ENCODE peak calls at places on chromosomes 3 and 15, in five cellular contexts. One of them, this sample, is unnamed.

GRCh38 chr3:194313642-194314430 is 37.3 kb downstream of the CPN2 start:
- DNase-seq in GM23338: peak; percentile 64
- DNase-seq in K562: no peak
- DNase-seq in GM12878: no peak
- DNase-seq in endothelial cell of umbilical vein: no peak
- DNase-seq in this sample: no peak

GRCh38 chr3:55461896-55462295 is 25.2 kb downstream of the WNT5A start:
- DNase-seq in GM23338: no peak
- DNase-seq in K562: no peak
- DNase-seq in GM12878: no peak
- DNase-seq in endothelial cell of umbilical vein: no peak
- DNase-seq in this sample: no peak

GRCh38 chr3:168216851-168217250 is 121.1 kb upstream of the GOLIM4 start:
- DNase-seq in GM23338: no peak
- DNase-seq in K562: no peak
- DNase-seq in GM12878: no peak
- DNase-seq in endothelial cell of umbilical vein: no peak
- DNase-seq in this sample: no peak

GRCh38 chr15:41866263-41866703 is 27.6 kb downstream of the SPTBN5 start:
- DNase-seq in GM23338: no peak
- DNase-seq in K562: peak; percentile 41
- DNase-seq in GM12878: no peak
- DNase-seq in endothelial cell of umbilical vein: no peak
- DNase-seq in this sample: no peak

GRCh38 chr3:154137036-154137435 is 15.8 kb downstream of the ARHGEF26 start:
- DNase-seq in GM23338: no peak
- DNase-seq in K562: no peak
- DNase-seq in GM12878: no peak
- DNase-seq in endothelial cell of umbilical vein: no peak
- DNase-seq in this sample: no peak

GRCh38 chr3:165640970-165641369 is 196.3 kb downstream of the BCHE start:
- DNase-seq in GM23338: no peak
- DNase-seq in K562: no peak
- DNase-seq in GM12878: no peak
- DNase-seq in endothelial cell of umbilical vein: no peak
- DNase-seq in this sample: no peak

GRCh38 chr3:36600413-36600812 is 163.9 kb downstream of the DCLK3 start:
- DNase-seq in GM23338: no peak
- DNase-seq in K562: no peak
- DNase-seq in GM12878: no peak
- DNase-seq in endothelial cell of umbilical vein: no peak
- DNase-seq in this sample: no peak

GRCh38 chr3:96863129-96863740 is 48.8 kb downstream of the EPHA6 start:
- DNase-seq in GM23338: peak; percentile 71
- DNase-seq in K562: no peak
- DNase-seq in GM12878: no peak
- DNase-seq in endothelial cell of umbilical vein: peak; percentile 28
- DNase-seq in this sample: peak; percentile 28

GRCh38 chr3:30258426-30259392 is 347.7 kb upstream of the TGFBR2 start:
- DNase-seq in GM23338: peak; percentile 68
- DNase-seq in K562: no peak
- DNase-seq in GM12878: no peak
- DNase-seq in endothelial cell of umbilical vein: no peak
- DNase-seq in this sample: no peak

GRCh38 chr3:128415110-128415772 is 51.4 kb downstream of the DNAJB8 start:
- DNase-seq in GM23338: no peak
- DNase-seq in K562: peak; percentile 73
- DNase-seq in GM12878: no peak
- DNase-seq in endothelial cell of umbilical vein: no peak
- DNase-seq in this sample: no peak

GRCh38 chr15:86743283-86743903 is 663.7 kb downstream of the AGBL1 start:
- DNase-seq in GM23338: peak; percentile 87
- DNase-seq in K562: peak; percentile 8
- DNase-seq in GM12878: no peak
- DNase-seq in endothelial cell of umbilical vein: no peak
- DNase-seq in this sample: no peak

GRCh38 chr3:47766186-47766585 is 15.5 kb downstream of the SMARCC1 start:
- DNase-seq in GM23338: no peak
- DNase-seq in K562: no peak
- DNase-seq in GM12878: no peak
- DNase-seq in endothelial cell of umbilical vein: no peak
- DNase-seq in this sample: no peak

GRCh38 chr3:190261740-190262139 is 60.5 kb downstream of the CLDN1 start:
- DNase-seq in GM23338: no peak
- DNase-seq in K562: no peak
- DNase-seq in GM12878: no peak
- DNase-seq in endothelial cell of umbilical vein: no peak
- DNase-seq in this sample: no peak

GRCh38 chr3:137845161-137845560 is 81.0 kb downstream of the SOX14 start:
- DNase-seq in GM23338: peak; percentile 10
- DNase-seq in K562: no peak
- DNase-seq in GM12878: no peak
- DNase-seq in endothelial cell of umbilical vein: no peak
- DNase-seq in this sample: no peak

GRCh38 chr3:61562810-61563613 is 1.6 kb downstream of the PTPRG start:
- DNase-seq in GM23338: peak; percentile 39
- DNase-seq in K562: no peak
- DNase-seq in GM12878: no peak
- DNase-seq in endothelial cell of umbilical vein: peak; percentile 35
- DNase-seq in this sample: no peak

GRCh38 chr15:89356634-89357298 is 22.1 kb upstream of the POLG start:
- DNase-seq in GM23338: peak; percentile 41
- DNase-seq in K562: no peak
- DNase-seq in GM12878: no peak
- DNase-seq in endothelial cell of umbilical vein: no peak
- DNase-seq in this sample: no peak

GRCh38 chr15:99857836-99858235 is 124.6 kb upstream of the LYSMD4 start:
- DNase-seq in GM23338: no peak
- DNase-seq in K562: no peak
- DNase-seq in GM12878: no peak
- DNase-seq in endothelial cell of umbilical vein: no peak
- DNase-seq in this sample: no peak

GRCh38 chr3:58408906-58409305 is 24.7 kb downstream of the PDHB start:
- DNase-seq in GM23338: no peak
- DNase-seq in K562: no peak
- DNase-seq in GM12878: no peak
- DNase-seq in endothelial cell of umbilical vein: no peak
- DNase-seq in this sample: no peak

GRCh38 chr3:192879346-192880031 is 38.2 kb downstream of the MB21D2 start:
- DNase-seq in GM23338: peak; percentile 95
- DNase-seq in K562: no peak
- DNase-seq in GM12878: no peak
- DNase-seq in endothelial cell of umbilical vein: peak; percentile 63
- DNase-seq in this sample: peak; percentile 72
- H3K27ac ChIP-seq in GM23338: peak overlapping the region; percentile 77
- H3K27ac ChIP-seq in K562: no peak overlapping the region
- H3K27ac ChIP-seq in GM12878: no peak overlapping the region
- H3K27ac ChIP-seq in endothelial cell of umbilical vein: no peak overlapping the region
- H3K27ac ChIP-seq in this sample: no peak overlapping the region

GRCh38 chr3:42501321-42501680 is 1.1 kb upstream of the VIPR1 start:
- DNase-seq in GM23338: peak; percentile 73
- DNase-seq in K562: no peak
- DNase-seq in GM12878: no peak
- DNase-seq in endothelial cell of umbilical vein: no peak
- DNase-seq in this sample: no peak

GRCh38 chr3:42500909-42501308 is 1.5 kb upstream of the VIPR1 start:
- DNase-seq in GM23338: peak; percentile 53
- DNase-seq in K562: no peak
- DNase-seq in GM12878: no peak
- DNase-seq in endothelial cell of umbilical vein: no peak
- DNase-seq in this sample: no peak

GRCh38 chr3:42502429-42503250 is at the start of gene VIPR1:
- DNase-seq in GM23338: peak; percentile 95
- DNase-seq in K562: peak; percentile 100
- DNase-seq in GM12878: no peak
- DNase-seq in endothelial cell of umbilical vein: peak; percentile 47
- DNase-seq in this sample: no peak

GRCh38 chr3:42503251-42503924 is 945 bp downstream of the VIPR1 start:
- DNase-seq in GM23338: no peak
- DNase-seq in K562: no peak
- DNase-seq in GM12878: no peak
- DNase-seq in endothelial cell of umbilical vein: no peak
- DNase-seq in this sample: no peak

DNA sequence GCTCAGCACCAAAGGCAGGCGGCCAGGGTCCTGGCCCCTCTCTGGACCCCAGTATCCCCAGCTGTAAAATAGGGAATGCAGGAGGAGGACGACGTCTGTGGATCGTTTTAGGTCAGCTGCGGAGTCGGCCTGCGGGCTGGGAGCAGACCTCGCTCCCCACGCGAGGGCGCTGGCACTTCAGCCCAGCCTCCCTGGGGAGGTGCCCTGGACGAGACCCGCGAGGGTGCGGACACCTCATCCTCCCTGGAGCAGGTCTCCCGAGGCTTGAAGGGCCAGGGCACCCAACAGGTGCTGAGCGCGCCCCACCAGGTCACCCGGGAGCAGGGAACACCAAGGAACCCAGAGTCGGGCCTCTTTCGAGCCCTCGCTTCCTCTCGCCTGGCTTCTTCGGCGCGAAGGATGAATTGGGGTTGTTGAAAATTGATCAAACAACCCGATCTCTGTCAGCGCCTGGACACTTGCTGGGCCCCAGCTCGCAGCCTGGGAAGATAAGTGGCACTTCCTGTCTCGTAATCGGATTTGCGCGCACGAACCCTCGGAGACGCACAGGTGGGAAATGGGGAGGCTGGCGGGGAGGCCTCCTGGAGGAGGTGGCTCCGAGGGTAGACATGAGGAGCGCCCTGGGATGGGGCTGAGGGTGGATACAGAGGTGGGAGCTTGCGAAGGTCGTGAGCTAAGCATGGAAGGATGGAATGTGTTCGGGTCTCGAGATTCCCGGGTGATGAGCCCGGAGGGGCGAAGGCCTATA is 588 bp upstream of the VIPR1 start:
- DNase-seq in GM23338: peak; percentile 57
- DNase-seq in K562: peak; percentile 80
- DNase-seq in GM12878: no peak
- DNase-seq in endothelial cell of umbilical vein: peak; percentile 50
- DNase-seq in this sample: no peak
- TF ChIP-seq EZH2 in GM23338: peak; percentile 24
- TF ChIP-seq EZH2 in K562: no peak
- TF ChIP-seq EZH2 in GM12878: no peak
- TF ChIP-seq EZH2 in endothelial cell of umbilical vein: peak; percentile 20
- TF ChIP-seq EZH2 in this sample: no peak

GRCh38 chr3:50314816-50315215 is 7.7 kb downstream of the HYAL2 start:
- DNase-seq in GM23338: no peak
- DNase-seq in K562: no peak
- DNase-seq in GM12878: no peak
- DNase-seq in endothelial cell of umbilical vein: no peak
- DNase-seq in this sample: no peak
- TF ChIP-seq POLR2AphosphoS5 in GM23338: no peak
- TF ChIP-seq POLR2AphosphoS5 in K562: no peak
- TF ChIP-seq POLR2AphosphoS5 in GM12878: no peak
- TF ChIP-seq POLR2AphosphoS5 in endothelial cell of umbilical vein: peak; percentile 74
- TF ChIP-seq POLR2AphosphoS5 in this sample: no peak

GRCh38 chr15:92949604-92950249 is 49.6 kb downstream of the CHD2 start:
- DNase-seq in GM23338: peak; percentile 48
- DNase-seq in K562: no peak
- DNase-seq in GM12878: no peak
- DNase-seq in endothelial cell of umbilical vein: no peak
- DNase-seq in this sample: no peak
- H3K27ac ChIP-seq in GM23338: peak overlapping the region; percentile 65
- H3K27ac ChIP-seq in K562: no peak overlapping the region
- H3K27ac ChIP-seq in GM12878: peak overlapping the region; percentile 28
- H3K27ac ChIP-seq in endothelial cell of umbilical vein: peak overlapping the region; percentile 29
- H3K27ac ChIP-seq in this sample: no peak overlapping the region